ENCODE peak calls at places on chromosomes 12 and 14, in ten cellular contexts. N is uterus; R is right atrium auricular region; D is H7; W is KBM-7; Y is CD8-positive, alpha-beta memory T cell; U is NCI-H2029 treated with DMSO at 0.1 percent for 48 hours; F is AG20443; H is NCI-H460; O is astrocyte of the spinal cord. X is an unnamed sample.
A peak's percentile ranks its signal among the peaks of the same experiment; 100 is the strongest.

GRCh38 chr12:51377099-51377984 is 13.9 kb downstream of the GALNT6 start:
- DNase-seq in N (no peak), R (no peak), D (no peak), W (no peak), Y (no peak), U (no peak), F (no peak), H (no peak), O (no peak), X (peak; percentile 46)

GRCh38 chr12:74293689-74294131 is 243.9 kb upstream of the ATXN7L3B start:
- DNase-seq in N (no peak), R (no peak), D (peak; percentile 5), W (no peak), Y (no peak), U (no peak), F (no peak), H (no peak), O (no peak), X (no peak)

GRCh38 chr12:2617365-2617764 is 177.4 kb upstream of the FKBP4 start:
- DNase-seq in N (no peak), R (no peak), D (no peak), W (no peak), Y (no peak), U (no peak), F (no peak), H (no peak), O (no peak), X (no peak)

GRCh38 chr12:130420071-130420470 is 82.4 kb downstream of the PIWIL1 start:
- DNase-seq in N (no peak), R (no peak), D (no peak), W (no peak), Y (no peak), U (no peak), F (no peak), H (no peak), O (no peak), X (no peak)

GRCh38 chr12:119594772-119595445 is 1.3 kb downstream of the TMEM233 start:
- DNase-seq in N (no peak), R (no peak), D (peak; percentile 76), W (no peak), Y (no peak), U (no peak), F (peak; percentile 18), H (peak; percentile 22), O (peak; percentile 13), X (no peak)

GRCh38 chr12:89280833-89281533 is 71.3 kb downstream of the DUSP6 start:
- DNase-seq in N (no peak), R (no peak), D (no peak), W (peak; percentile 66), Y (no peak), U (no peak), F (no peak), H (no peak), O (no peak), X (no peak)

GRCh38 chr14:81066672-81067071 is 111.3 kb downstream of the TSHR start:
- DNase-seq in N (no peak), R (no peak), D (no peak), W (no peak), Y (no peak), U (no peak), F (no peak), H (no peak), O (no peak), X (no peak)

GRCh38 chr12:560666-561065 is 100.9 kb downstream of the B4GALNT3 start:
- DNase-seq in N (no peak), R (no peak), D (no peak), W (no peak), Y (peak; percentile 26), U (no peak), F (no peak), H (no peak), O (no peak), X (no peak)

GRCh38 chr12:95224202-95225170 is 6.9 kb downstream of the VEZT start:
- DNase-seq in N (no peak), R (no peak), D (no peak), W (no peak), Y (no peak), U (no peak), F (peak; percentile 14), H (no peak), O (peak; percentile 75), X (no peak)

GRCh38 chr12:51869490-51869865 is 18.4 kb upstream of the ANKRD33 start:
- DNase-seq in N (no peak), R (no peak), D (no peak), W (no peak), Y (peak; percentile 40), U (no peak), F (no peak), H (no peak), O (no peak), X (no peak)

X was measured in natural killer cell treated with Interleukin-12 subunit alpha and Interleukin-12 subunit beta and Interleukin-15 and Interleukin-18, amount 100 ng/mL, for 72 hours.